ENCODE peak calls at places on chromosomes 5 and 9, in seven cellular contexts. One of them, this sample, is unnamed.

GRCh38 chr9:130331573-130331972 is 66.0 kb downstream of the HMCN2 start:
- DNase-seq in GM23338: peak; percentile 40
- DNase-seq in adrenal gland: no peak
- DNase-seq in fibroblast of pulmonary artery: peak; percentile 41
- DNase-seq in heart left ventricle: peak; percentile 82
- DNase-seq in bronchial epithelial cell: peak; percentile 20
- DNase-seq in gastrocnemius medialis: peak; percentile 74
- DNase-seq in this sample: peak; percentile 15

GRCh38 chr9:130414910-130415746 is 29.6 kb upstream of the ASS1 start:
- DNase-seq in GM23338: no peak
- DNase-seq in fibroblast of pulmonary artery: no peak
- DNase-seq in heart left ventricle: no peak
- DNase-seq in bronchial epithelial cell: no peak
- DNase-seq in adrenal gland: no peak
- DNase-seq in gastrocnemius medialis: no peak
- DNase-seq in this sample: no peak

GRCh38 chr9:130347931-130348330 is 82.4 kb downstream of the HMCN2 start:
- DNase-seq in gastrocnemius medialis: no peak
- DNase-seq in GM23338: peak; percentile 32
- DNase-seq in fibroblast of pulmonary artery: no peak
- DNase-seq in heart left ventricle: no peak
- DNase-seq in adrenal gland: no peak
- DNase-seq in bronchial epithelial cell: no peak
- DNase-seq in this sample: no peak

GRCh38 chr5:40914835-40915234 is 5.5 kb downstream of the C7 start:
- DNase-seq in bronchial epithelial cell: no peak
- DNase-seq in fibroblast of pulmonary artery: peak; percentile 83
- DNase-seq in gastrocnemius medialis: no peak
- DNase-seq in GM23338: no peak
- DNase-seq in heart left ventricle: no peak
- DNase-seq in adrenal gland: no peak
- DNase-seq in this sample: peak; percentile 28

GRCh38 chr9:19782005-19782404 is 6.8 kb downstream of the SLC24A2 start:
- DNase-seq in adrenal gland: no peak
- DNase-seq in gastrocnemius medialis: no peak
- DNase-seq in bronchial epithelial cell: peak; percentile 32
- DNase-seq in GM23338: peak; percentile 50
- DNase-seq in fibroblast of pulmonary artery: peak; percentile 39
- DNase-seq in heart left ventricle: no peak
- DNase-seq in this sample: peak; percentile 31

GRCh38 chr5:86465052-86465838 is 152.5 kb upstream of the COX7C start:
- DNase-seq in gastrocnemius medialis: no peak
- DNase-seq in fibroblast of pulmonary artery: no peak
- DNase-seq in bronchial epithelial cell: no peak
- DNase-seq in adrenal gland: no peak
- DNase-seq in GM23338: no peak
- DNase-seq in heart left ventricle: no peak
- DNase-seq in this sample: no peak

GRCh38 chr9:126507318-126508109 is 106.2 kb upstream of the LMX1B start:
- DNase-seq in bronchial epithelial cell: no peak
- DNase-seq in gastrocnemius medialis: no peak
- DNase-seq in fibroblast of pulmonary artery: no peak
- DNase-seq in adrenal gland: no peak
- DNase-seq in heart left ventricle: no peak
- DNase-seq in GM23338: no peak
- DNase-seq in this sample: no peak

GRCh38 chr9:93098236-93098946 is 2.4 kb downstream of the CARD19 start:
- DNase-seq in bronchial epithelial cell: peak; percentile 91
- DNase-seq in heart left ventricle: peak; percentile 94
- DNase-seq in GM23338: no peak
- DNase-seq in adrenal gland: peak; percentile 97
- DNase-seq in fibroblast of pulmonary artery: peak; percentile 98
- DNase-seq in gastrocnemius medialis: peak; percentile 92
- DNase-seq in this sample: peak; percentile 98

GRCh38 chr5:167030500-167031120 is 1260.8 kb upstream of the WWC1 start:
- DNase-seq in GM23338: peak; percentile 94
- DNase-seq in gastrocnemius medialis: no peak
- DNase-seq in bronchial epithelial cell: no peak
- DNase-seq in adrenal gland: no peak
- DNase-seq in heart left ventricle: no peak
- DNase-seq in fibroblast of pulmonary artery: no peak
- DNase-seq in this sample: peak; percentile 55

GRCh38 chr5:83322273-83322924 is 149.1 kb upstream of the VCAN start:
- DNase-seq in GM23338: no peak
- DNase-seq in heart left ventricle: no peak
- DNase-seq in gastrocnemius medialis: no peak
- DNase-seq in fibroblast of pulmonary artery: no peak
- DNase-seq in bronchial epithelial cell: no peak
- DNase-seq in adrenal gland: no peak
- DNase-seq in this sample: peak; percentile 9

GRCh38 chr9:130409250-130409649 is 35.5 kb upstream of the ASS1 start:
- DNase-seq in GM23338: no peak
- DNase-seq in fibroblast of pulmonary artery: no peak
- DNase-seq in bronchial epithelial cell: no peak
- DNase-seq in adrenal gland: no peak
- DNase-seq in gastrocnemius medialis: no peak
- DNase-seq in heart left ventricle: no peak
- DNase-seq in this sample: no peak

GRCh38 chr5:92838253-92838652 is 742.8 kb downstream of the NR2F1-AS1 start:
- DNase-seq in heart left ventricle: no peak
- DNase-seq in GM23338: peak; percentile 66
- DNase-seq in bronchial epithelial cell: peak; percentile 57
- DNase-seq in fibroblast of pulmonary artery: peak; percentile 14
- DNase-seq in gastrocnemius medialis: no peak
- DNase-seq in adrenal gland: no peak
- DNase-seq in this sample: peak; percentile 62
- TF ChIP-seq CTCF in heart left ventricle: no peak
- TF ChIP-seq CTCF in GM23338: peak; percentile 72
- TF ChIP-seq CTCF in bronchial epithelial cell: peak; percentile 43
- TF ChIP-seq CTCF in fibroblast of pulmonary artery: peak; percentile 19
- TF ChIP-seq CTCF in gastrocnemius medialis: no peak
- TF ChIP-seq CTCF in adrenal gland: no peak
- TF ChIP-seq CTCF in this sample: peak; percentile 8

DNA sequence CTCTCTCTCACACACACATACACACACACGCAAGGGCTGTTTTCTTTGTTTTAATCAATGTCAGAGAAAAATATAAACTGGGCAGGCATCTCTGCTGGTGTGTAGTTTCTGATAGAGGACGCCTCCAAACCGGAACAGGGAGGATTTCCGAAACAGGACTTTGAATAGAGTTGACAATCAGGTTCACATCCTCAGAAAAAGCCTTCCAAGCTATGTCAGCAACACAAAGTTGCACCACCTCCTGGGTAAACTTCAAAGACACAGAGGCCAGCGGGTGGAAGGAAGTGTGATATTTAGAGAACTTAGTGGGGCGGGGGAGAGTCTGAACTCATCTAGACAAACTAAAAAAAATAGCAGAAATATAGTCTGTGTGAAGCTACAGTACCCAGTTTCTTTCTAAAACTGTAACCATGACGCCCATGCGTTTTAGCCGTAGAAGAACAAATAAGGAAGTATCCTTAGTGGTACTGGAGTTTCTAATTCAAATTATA is 1.2 kb downstream of the ST8SIA4 start:
- DNase-seq in fibroblast of pulmonary artery: peak; percentile 53
- DNase-seq in heart left ventricle: no peak
- DNase-seq in adrenal gland: peak; percentile 75
- DNase-seq in GM23338: peak; percentile 2
- DNase-seq in bronchial epithelial cell: peak; percentile 18
- DNase-seq in gastrocnemius medialis: peak; percentile 22
- DNase-seq in this sample: peak; percentile 33
- TF ChIP-seq CTCF in fibroblast of pulmonary artery: no peak
- TF ChIP-seq CTCF in heart left ventricle: no peak
- TF ChIP-seq CTCF in adrenal gland: no peak
- TF ChIP-seq CTCF in GM23338: no peak
- TF ChIP-seq CTCF in bronchial epithelial cell: no peak
- TF ChIP-seq CTCF in gastrocnemius medialis: no peak
- TF ChIP-seq CTCF in this sample: no peak

GRCh38 chr5:134554319-134555222 is 29.1 kb downstream of the JADE2 start:
- DNase-seq in fibroblast of pulmonary artery: peak; percentile 87
- DNase-seq in adrenal gland: peak; percentile 97
- DNase-seq in gastrocnemius medialis: peak; percentile 70
- DNase-seq in heart left ventricle: peak; percentile 78
- DNase-seq in bronchial epithelial cell: peak; percentile 14
- DNase-seq in GM23338: peak; percentile 33
- DNase-seq in this sample: peak; percentile 84
- TF ChIP-seq CTCF in fibroblast of pulmonary artery: peak; percentile 10
- TF ChIP-seq CTCF in adrenal gland: peak; percentile 58
- TF ChIP-seq CTCF in gastrocnemius medialis: no peak
- TF ChIP-seq CTCF in heart left ventricle: no peak
- TF ChIP-seq CTCF in bronchial epithelial cell: no peak
- TF ChIP-seq CTCF in GM23338: no peak
- TF ChIP-seq CTCF in this sample: no peak

GRCh38 chr5:39005566-39006232 is 68.5 kb downstream of the RICTOR start:
- DNase-seq in GM23338: peak; percentile 51
- DNase-seq in adrenal gland: no peak
- DNase-seq in gastrocnemius medialis: no peak
- DNase-seq in heart left ventricle: no peak
- DNase-seq in bronchial epithelial cell: peak; percentile 36
- DNase-seq in fibroblast of pulmonary artery: peak; percentile 24
- DNase-seq in this sample: peak; percentile 37
- TF ChIP-seq CTCF in GM23338: peak; percentile 62
- TF ChIP-seq CTCF in adrenal gland: peak; percentile 39
- TF ChIP-seq CTCF in gastrocnemius medialis: peak; percentile 48
- TF ChIP-seq CTCF in heart left ventricle: peak; percentile 59
- TF ChIP-seq CTCF in bronchial epithelial cell: peak; percentile 38
- TF ChIP-seq CTCF in fibroblast of pulmonary artery: peak; percentile 21
- TF ChIP-seq CTCF in this sample: peak; percentile 41

GRCh38 chr5:130077007-130077406 is 172.7 kb downstream of the CHSY3 start:
- DNase-seq in fibroblast of pulmonary artery: no peak
- DNase-seq in adrenal gland: no peak
- DNase-seq in GM23338: no peak
- DNase-seq in bronchial epithelial cell: no peak
- DNase-seq in heart left ventricle: no peak
- DNase-seq in gastrocnemius medialis: no peak
- DNase-seq in this sample: peak; percentile 10
- TF ChIP-seq CTCF in fibroblast of pulmonary artery: peak; percentile 22
- TF ChIP-seq CTCF in adrenal gland: no peak
- TF ChIP-seq CTCF in GM23338: peak; percentile 44
- TF ChIP-seq CTCF in bronchial epithelial cell: peak; percentile 9
- TF ChIP-seq CTCF in heart left ventricle: no peak
- TF ChIP-seq CTCF in gastrocnemius medialis: no peak
- TF ChIP-seq CTCF in this sample: peak; percentile 16

GRCh38 chr5:155759984-155760383 is 567.0 kb upstream of the SGCD start:
- DNase-seq in fibroblast of pulmonary artery: no peak
- DNase-seq in GM23338: no peak
- DNase-seq in heart left ventricle: no peak
- DNase-seq in adrenal gland: no peak
- DNase-seq in bronchial epithelial cell: no peak
- DNase-seq in gastrocnemius medialis: no peak
- DNase-seq in this sample: no peak

GRCh38 chr5:155759252-155759651 is 567.7 kb upstream of the SGCD start:
- DNase-seq in heart left ventricle: no peak
- DNase-seq in gastrocnemius medialis: no peak
- DNase-seq in fibroblast of pulmonary artery: no peak
- DNase-seq in GM23338: no peak
- DNase-seq in adrenal gland: no peak
- DNase-seq in bronchial epithelial cell: no peak
- DNase-seq in this sample: no peak

GRCh38 chr5:155767480-155767879 is 559.5 kb upstream of the SGCD start:
- DNase-seq in gastrocnemius medialis: no peak
- DNase-seq in heart left ventricle: no peak
- DNase-seq in adrenal gland: no peak
- DNase-seq in bronchial epithelial cell: no peak
- DNase-seq in fibroblast of pulmonary artery: no peak
- DNase-seq in GM23338: no peak
- DNase-seq in this sample: no peak

GRCh38 chr5:155761502-155761901 is 565.5 kb upstream of the SGCD start:
- DNase-seq in adrenal gland: no peak
- DNase-seq in gastrocnemius medialis: no peak
- DNase-seq in fibroblast of pulmonary artery: no peak
- DNase-seq in heart left ventricle: no peak
- DNase-seq in bronchial epithelial cell: no peak
- DNase-seq in GM23338: no peak
- DNase-seq in this sample: no peak
- TF ChIP-seq CTCF in adrenal gland: no peak
- TF ChIP-seq CTCF in gastrocnemius medialis: no peak
- TF ChIP-seq CTCF in fibroblast of pulmonary artery: no peak
- TF ChIP-seq CTCF in heart left ventricle: no peak
- TF ChIP-seq CTCF in bronchial epithelial cell: no peak
- TF ChIP-seq CTCF in GM23338: no peak
- TF ChIP-seq CTCF in this sample: no peak

GRCh38 chr9:137201205-137201868 is 796 bp upstream of the TPRN start:
- DNase-seq in fibroblast of pulmonary artery: no peak
- DNase-seq in heart left ventricle: no peak
- DNase-seq in bronchial epithelial cell: no peak
- DNase-seq in adrenal gland: no peak
- DNase-seq in GM23338: peak; percentile 31
- DNase-seq in gastrocnemius medialis: no peak
- DNase-seq in this sample: no peak

GRCh38 chr9:137198748-137199276 is 1.7 kb downstream of the TPRN start:
- DNase-seq in heart left ventricle: no peak
- DNase-seq in bronchial epithelial cell: no peak
- DNase-seq in fibroblast of pulmonary artery: no peak
- DNase-seq in adrenal gland: no peak
- DNase-seq in GM23338: no peak
- DNase-seq in gastrocnemius medialis: no peak
- DNase-seq in this sample: no peak

GRCh38 chr9:137199411-137200121 is 975 bp downstream of the TPRN start:
- DNase-seq in gastrocnemius medialis: no peak
- DNase-seq in fibroblast of pulmonary artery: peak; percentile 25
- DNase-seq in adrenal gland: no peak
- DNase-seq in GM23338: peak; percentile 47
- DNase-seq in bronchial epithelial cell: no peak
- DNase-seq in heart left ventricle: no peak
- DNase-seq in this sample: no peak

GRCh38 chr9:137198051-137198747 is 2.3 kb downstream of the TPRN start:
- DNase-seq in fibroblast of pulmonary artery: no peak
- DNase-seq in adrenal gland: no peak
- DNase-seq in heart left ventricle: no peak
- DNase-seq in gastrocnemius medialis: no peak
- DNase-seq in bronchial epithelial cell: peak; percentile 30
- DNase-seq in GM23338: no peak
- DNase-seq in this sample: peak; percentile 53

GRCh38 chr9:137200311-137201204 is at the start of gene TPRN:
- DNase-seq in fibroblast of pulmonary artery: peak; percentile 99
- DNase-seq in bronchial epithelial cell: peak; percentile 92
- DNase-seq in gastrocnemius medialis: peak; percentile 100
- DNase-seq in GM23338: peak; percentile 100
- DNase-seq in heart left ventricle: peak; percentile 100
- DNase-seq in adrenal gland: peak; percentile 100
- DNase-seq in this sample: peak; percentile 100
- TF ChIP-seq CTCF in fibroblast of pulmonary artery: no peak
- TF ChIP-seq CTCF in bronchial epithelial cell: no peak
- TF ChIP-seq CTCF in gastrocnemius medialis: peak; percentile 6
- TF ChIP-seq CTCF in GM23338: no peak
- TF ChIP-seq CTCF in heart left ventricle: no peak
- TF ChIP-seq CTCF in adrenal gland: peak; percentile 14
- TF ChIP-seq CTCF in this sample: no peak

DNA sequence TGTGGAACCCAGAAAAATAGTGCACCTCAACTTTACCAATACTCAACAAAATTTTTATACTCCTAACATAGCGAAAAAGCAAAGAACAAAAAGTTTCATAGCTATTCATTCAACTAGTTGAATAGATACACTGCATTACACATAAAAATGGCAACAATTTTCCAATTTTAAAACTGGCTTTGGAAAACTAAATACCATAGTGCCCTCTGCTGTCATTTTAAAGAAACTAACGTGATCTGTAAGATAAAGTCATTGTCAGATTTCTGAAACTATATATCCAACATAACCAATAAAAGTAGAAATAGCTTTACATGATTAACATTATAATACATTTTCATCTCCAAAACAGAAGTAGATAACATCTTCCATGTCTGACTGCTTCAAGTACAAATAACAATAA is 31.6 kb downstream of the DTWD2 start:
- DNase-seq in GM23338: peak; percentile 49
- DNase-seq in gastrocnemius medialis: no peak
- DNase-seq in fibroblast of pulmonary artery: peak; percentile 28
- DNase-seq in bronchial epithelial cell: peak; percentile 32
- DNase-seq in heart left ventricle: no peak
- DNase-seq in adrenal gland: no peak
- DNase-seq in this sample: peak; percentile 14
- TF ChIP-seq CTCF in GM23338: peak; percentile 55
- TF ChIP-seq CTCF in gastrocnemius medialis: no peak
- TF ChIP-seq CTCF in fibroblast of pulmonary artery: peak; percentile 35
- TF ChIP-seq CTCF in bronchial epithelial cell: peak; percentile 12
- TF ChIP-seq CTCF in heart left ventricle: peak; percentile 45
- TF ChIP-seq CTCF in adrenal gland: peak; percentile 12
- TF ChIP-seq CTCF in this sample: peak; percentile 35

This sample was measured in MCF 10A.